ENCODE peak calls at places on chromosome 5, in four cellular contexts. R is WTC11, Y is K562, E is GM12878. M is an unnamed sample.

GRCh38 chr5:18745988-18746615 is 1111.8 kb downstream of the TAF11L14 start:
- DNase-seq in E (peak; percentile 89), Y (peak; percentile 15), R (no peak), M (peak; percentile 45)

GRCh38 chr5:90902681-90903386 is 344.2 kb downstream of the ADGRV1 start:
- DNase-seq in Y (no peak), R (no peak), E (no peak), M (no peak)

GRCh38 chr5:65288657-65289056 is 193.1 kb downstream of the ADAMTS6 start:
- DNase-seq in R (no peak), E (no peak), Y (no peak), M (peak; percentile 43)

GRCh38 chr5:167970002-167970401 is 321.4 kb upstream of the WWC1 start:
- DNase-seq in E (no peak), Y (no peak), R (no peak), M (no peak)

GRCh38 chr5:2711446-2712425 is 39.7 kb downstream of the IRX2 start:
- DNase-seq in E (no peak), R (no peak), Y (no peak), M (no peak)

GRCh38 chr5:88092358-88092757 is 176.3 kb downstream of the TMEM161B start:
- DNase-seq in E (no peak), R (peak; percentile 26), Y (no peak), M (no peak)

GRCh38 chr5:94700592-94700991 is 82.1 kb downstream of the SLF1 start:
- DNase-seq in Y (no peak), R (no peak), E (peak; percentile 33), M (no peak)

GRCh38 chr5:54611290-54611951 is 93.9 kb downstream of the SNX18 start:
- DNase-seq in E (no peak), Y (no peak), R (no peak), M (no peak)

GRCh38 chr5:121797677-121798518 is 53.8 kb upstream of the FTMT start:
- DNase-seq in E (no peak), Y (no peak), R (no peak), M (no peak)

GRCh38 chr5:141760193-141760592 is 78.2 kb upstream of the ARAP3 start:
- DNase-seq in E (no peak), R (no peak), Y (no peak), M (no peak)

GRCh38 chr5:145585443-145586148 is 249.5 kb downstream of the PRELID2 start:
- DNase-seq in E (no peak), R (no peak), Y (no peak), M (no peak)

GRCh38 chr5:9761706-9762105 is 131.6 kb upstream of the TAS2R1 start:
- DNase-seq in R (no peak), E (no peak), Y (no peak), M (no peak)

GRCh38 chr5:74375271-74375670 is 265.3 kb downstream of the ENC1 start:
- DNase-seq in E (no peak), Y (no peak), R (no peak), M (no peak)

GRCh38 chr5:172791726-172792445 is 20.9 kb upstream of the DUSP1 start:
- DNase-seq in R (no peak), Y (no peak), E (no peak), M (no peak)

GRCh38 chr5:176675676-176676360 is 28.5 kb downstream of the TSPAN17 start:
- DNase-seq in Y (peak; percentile 77), R (peak; percentile 72), E (no peak), M (peak; percentile 42)

GRCh38 chr5:25357605-25358004 is 712.8 kb upstream of the CDH10 start:
- DNase-seq in R (no peak), E (no peak), Y (no peak), M (no peak)

GRCh38 chr5:73395274-73395673 is 53.3 kb downstream of the FOXD1 start:
- DNase-seq in E (no peak), R (no peak), Y (no peak), M (no peak)

GRCh38 chr5:176956756-176957155 is 49.8 kb downstream of the UIMC1 start:
- DNase-seq in R (no peak), E (no peak), Y (no peak), M (no peak)

GRCh38 chr5:100746730-100747129 is 156.4 kb downstream of the ST8SIA4 start:
- DNase-seq in Y (no peak), E (no peak), R (no peak), M (no peak)

GRCh38 chr5:78417026-78417425 is 56.6 kb downstream of the SCAMP1 start:
- DNase-seq in R (no peak), E (no peak), Y (no peak), M (no peak)

GRCh38 chr5:140642718-140643117 is 3.5 kb downstream of the TMCO6 start:
- DNase-seq in E (no peak), Y (no peak), R (no peak), M (no peak)

GRCh38 chr5:127909821-127910220 is 173.7 kb upstream of the SLC12A2 start:
- DNase-seq in Y (no peak), E (no peak), R (no peak), M (no peak)

GRCh38 chr5:151023651-151024050 is 3.3 kb downstream of the GPX3 start:
- DNase-seq in Y (peak; percentile 23), E (no peak), R (no peak), M (no peak)

GRCh38 chr5:132257131-132258101 is at the start of gene PDLIM4:
- DNase-seq in Y (peak; percentile 66), R (peak; percentile 81), E (no peak), M (no peak)

GRCh38 chr5:69167488-69167845 is 517 bp downstream of the CCNB1 start:
- DNase-seq in E (no peak), R (no peak), Y (peak; percentile 28), M (no peak)

GRCh38 chr5:127813633-127814171 is 110.5 kb downstream of the CCDC192 start:
- DNase-seq in R (no peak), E (no peak), Y (no peak), M (no peak)

GRCh38 chr5:123036391-123037103 is at the start of gene PPIC:
- DNase-seq in E (no peak), R (peak; percentile 84), Y (peak; percentile 73), M (peak; percentile 50)

DNA sequence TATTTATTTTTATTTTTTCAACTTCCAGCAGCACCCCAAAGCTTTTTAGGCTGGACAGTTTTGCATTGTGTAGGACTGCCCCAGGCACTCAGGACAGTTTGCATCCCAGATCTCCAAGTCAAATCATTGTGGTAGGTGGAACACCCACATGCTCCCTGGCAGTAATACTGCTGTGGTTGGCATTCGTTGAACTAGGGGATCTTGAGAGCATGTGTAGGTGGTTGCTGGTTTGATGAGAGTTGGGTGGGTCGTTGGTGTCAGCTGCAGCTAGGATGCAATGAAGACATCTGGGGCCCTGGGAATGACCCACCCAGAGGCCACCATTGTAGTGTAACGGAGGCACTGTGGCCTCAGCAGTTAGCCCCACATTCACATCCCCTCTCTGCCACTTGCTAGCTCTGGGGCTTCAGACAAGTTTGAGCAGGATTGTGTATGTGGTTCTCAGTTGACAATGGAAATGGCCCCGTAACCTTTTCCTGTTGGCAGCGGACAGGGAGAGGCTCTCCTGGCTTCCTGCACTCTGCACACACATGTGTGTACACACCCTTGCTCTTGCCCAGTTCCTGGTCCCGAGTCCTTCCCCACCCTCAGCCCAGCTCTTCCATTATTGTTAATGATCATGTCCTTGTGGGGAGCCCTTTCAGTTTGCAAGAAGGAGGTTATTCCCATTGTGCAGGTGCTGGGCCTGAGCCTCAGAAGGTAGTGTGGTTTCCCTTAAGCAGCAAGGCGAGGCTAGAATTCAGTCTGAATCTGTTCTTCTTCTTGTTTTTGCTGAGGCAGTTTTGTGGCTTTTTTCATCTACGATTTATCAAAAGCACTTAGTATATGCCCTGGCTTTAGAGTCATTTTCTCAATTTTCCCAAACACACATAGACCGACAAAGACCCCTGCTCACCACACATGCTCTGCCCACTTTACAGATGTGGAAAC is 46.5 kb downstream of the PPARGC1B start:
- DNase-seq in Y (no peak), R (no peak), E (peak; percentile 41), M (no peak)
- TF ChIP-seq CBFB in Y (no peak), R (no peak), E (no peak), M (no peak)

GRCh38 chr5:178413992-178414391 is 176.2 kb downstream of the COL23A1 start:
- DNase-seq in R (no peak), Y (no peak), E (no peak), M (no peak)
- TF ChIP-seq CBFB in R (no peak), Y (no peak), E (no peak), M (no peak)

GRCh38 chr5:138953370-138954256 is 78.5 kb upstream of the LRRTM2 start:
- DNase-seq in Y (peak; percentile 39), R (no peak), E (no peak), M (no peak)
- TF ChIP-seq CBFB in Y (no peak), R (no peak), E (no peak), M (no peak)

GRCh38 chr5:60675286-60675685 is 24.7 kb downstream of the DEPDC1B start:
- DNase-seq in E (no peak), R (no peak), Y (no peak), M (no peak)

GRCh38 chr5:60673329-60673728 is 26.6 kb downstream of the DEPDC1B start:
- DNase-seq in R (no peak), E (no peak), Y (no peak), M (no peak)

GRCh38 chr5:60672693-60673264 is 27.2 kb downstream of the DEPDC1B start:
- DNase-seq in E (no peak), R (no peak), Y (no peak), M (peak; percentile 98)

GRCh38 chr5:60674251-60674650 is 25.7 kb downstream of the DEPDC1B start:
- DNase-seq in R (no peak), E (no peak), Y (no peak), M (no peak)

GRCh38 chr5:60674670-60675069 is 25.3 kb downstream of the DEPDC1B start:
- DNase-seq in Y (no peak), R (no peak), E (no peak), M (no peak)
- TF ChIP-seq CBFB in Y (no peak), R (no peak), E (no peak), M (no peak)

GRCh38 chr5:58974083-58974482 is 391.2 kb downstream of the RAB3C start:
- DNase-seq in R (no peak), E (no peak), Y (no peak), M (no peak)

GRCh38 chr5:58974601-58975000 is 391.7 kb downstream of the RAB3C start:
- DNase-seq in R (no peak), E (no peak), Y (no peak), M (no peak)

GRCh38 chr5:58969795-58970194 is 386.9 kb downstream of the RAB3C start:
- DNase-seq in Y (no peak), R (no peak), E (no peak), M (no peak)

GRCh38 chr5:58969253-58969652 is 386.4 kb downstream of the RAB3C start:
- DNase-seq in E (no peak), Y (no peak), R (no peak), M (no peak)

DNA sequence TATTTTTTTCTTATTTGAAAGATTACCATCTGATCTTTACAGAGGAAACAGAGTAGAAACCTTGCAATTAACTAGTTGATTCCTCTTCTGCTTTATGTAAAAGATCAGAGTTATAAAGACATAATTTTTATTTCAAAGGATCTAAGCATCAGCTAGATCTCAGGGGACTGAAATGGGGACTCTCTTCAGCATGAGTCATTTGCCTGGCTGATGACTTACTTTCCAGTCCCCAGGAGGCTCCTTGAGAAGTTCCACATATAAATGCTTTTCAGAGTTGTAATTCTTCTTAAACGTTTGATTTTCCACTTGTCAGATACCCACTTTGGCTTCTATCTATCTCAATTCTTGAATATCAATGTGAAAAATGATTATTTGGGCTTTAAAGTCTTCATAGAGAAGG is 389.4 kb downstream of the RAB3C start:
- DNase-seq in R (no peak), Y (no peak), E (no peak), M (no peak)
- TF ChIP-seq CBFB in R (no peak), Y (no peak), E (no peak), M (no peak)

GRCh38 chr5:50969207-50970145 is 303.0 kb downstream of the PARP8 start:
- DNase-seq in Y (no peak), E (no peak), R (peak; percentile 38), M (no peak)
- TF ChIP-seq CBFB in Y (no peak), E (no peak), R (no peak), M (no peak)

M was measured in HepG2.